ENCODE peak calls at places on chromosomes 5 and 9, in nine cellular contexts. One of them, this sample, is unnamed.

GRCh38 chr5:67058998-67059746 is 137.4 kb downstream of the CD180 start:
- DNase-seq in NCI-H524: no peak
- DNase-seq in T-helper 1 cell: no peak
- DNase-seq in activated CD8-positive, alpha-beta memory T cell treated with anti-CD3 and anti-CD28 coated beads for 48 hours: no peak
- DNase-seq in EL: no peak
- DNase-seq in LoVo: no peak
- DNase-seq in heart left ventricle: peak; percentile 29
- DNase-seq in T-cell: no peak
- DNase-seq in frontal cortex: no peak
- DNase-seq in this sample: no peak

GRCh38 chr5:40413747-40414146 is 266.0 kb upstream of the PTGER4 start:
- DNase-seq in frontal cortex: no peak
- DNase-seq in T-helper 1 cell: no peak
- DNase-seq in EL: peak; percentile 71
- DNase-seq in activated CD8-positive, alpha-beta memory T cell treated with anti-CD3 and anti-CD28 coated beads for 48 hours: no peak
- DNase-seq in heart left ventricle: no peak
- DNase-seq in LoVo: no peak
- DNase-seq in NCI-H524: no peak
- DNase-seq in T-cell: no peak
- DNase-seq in this sample: no peak

GRCh38 chr5:124544366-124545055 is 201.9 kb downstream of the ZNF608 start:
- DNase-seq in T-helper 1 cell: no peak
- DNase-seq in frontal cortex: no peak
- DNase-seq in T-cell: no peak
- DNase-seq in EL: no peak
- DNase-seq in heart left ventricle: no peak
- DNase-seq in NCI-H524: no peak
- DNase-seq in activated CD8-positive, alpha-beta memory T cell treated with anti-CD3 and anti-CD28 coated beads for 48 hours: no peak
- DNase-seq in LoVo: peak; percentile 34
- DNase-seq in this sample: no peak

GRCh38 chr9:122197334-122197872 is 31.4 kb downstream of the LHX6 start:
- DNase-seq in frontal cortex: no peak
- DNase-seq in NCI-H524: peak; percentile 18
- DNase-seq in LoVo: no peak
- DNase-seq in activated CD8-positive, alpha-beta memory T cell treated with anti-CD3 and anti-CD28 coated beads for 48 hours: no peak
- DNase-seq in heart left ventricle: no peak
- DNase-seq in T-helper 1 cell: no peak
- DNase-seq in T-cell: no peak
- DNase-seq in EL: no peak
- DNase-seq in this sample: no peak

GRCh38 chr5:1516615-1517601 is 6.9 kb downstream of the LPCAT1 start:
- DNase-seq in EL: peak; percentile 48
- DNase-seq in T-helper 1 cell: no peak
- DNase-seq in activated CD8-positive, alpha-beta memory T cell treated with anti-CD3 and anti-CD28 coated beads for 48 hours: no peak
- DNase-seq in NCI-H524: no peak
- DNase-seq in frontal cortex: no peak
- DNase-seq in LoVo: no peak
- DNase-seq in T-cell: no peak
- DNase-seq in heart left ventricle: peak; percentile 16
- DNase-seq in this sample: no peak

GRCh38 chr9:110891760-110892159 is 146.5 kb downstream of the LPAR1 start:
- DNase-seq in frontal cortex: no peak
- DNase-seq in LoVo: no peak
- DNase-seq in heart left ventricle: no peak
- DNase-seq in T-helper 1 cell: no peak
- DNase-seq in T-cell: no peak
- DNase-seq in NCI-H524: no peak
- DNase-seq in EL: peak; percentile 51
- DNase-seq in activated CD8-positive, alpha-beta memory T cell treated with anti-CD3 and anti-CD28 coated beads for 48 hours: no peak
- DNase-seq in this sample: no peak

GRCh38 chr9:115063058-115063850 is 54.7 kb downstream of the TNC start:
- DNase-seq in activated CD8-positive, alpha-beta memory T cell treated with anti-CD3 and anti-CD28 coated beads for 48 hours: no peak
- DNase-seq in NCI-H524: no peak
- DNase-seq in LoVo: no peak
- DNase-seq in T-cell: no peak
- DNase-seq in heart left ventricle: no peak
- DNase-seq in frontal cortex: no peak
- DNase-seq in T-helper 1 cell: no peak
- DNase-seq in EL: peak; percentile 53
- DNase-seq in this sample: no peak

GRCh38 chr5:130050585-130050984 is 146.3 kb downstream of the CHSY3 start:
- DNase-seq in LoVo: no peak
- DNase-seq in EL: no peak
- DNase-seq in activated CD8-positive, alpha-beta memory T cell treated with anti-CD3 and anti-CD28 coated beads for 48 hours: no peak
- DNase-seq in frontal cortex: no peak
- DNase-seq in T-helper 1 cell: no peak
- DNase-seq in heart left ventricle: no peak
- DNase-seq in NCI-H524: no peak
- DNase-seq in T-cell: no peak
- DNase-seq in this sample: no peak

GRCh38 chr9:133558191-133559126 is 24.0 kb downstream of the ADAMTSL2 start:
- DNase-seq in T-cell: no peak
- DNase-seq in heart left ventricle: peak; percentile 61
- DNase-seq in T-helper 1 cell: no peak
- DNase-seq in NCI-H524: peak; percentile 83
- DNase-seq in frontal cortex: peak; percentile 74
- DNase-seq in EL: peak; percentile 90
- DNase-seq in activated CD8-positive, alpha-beta memory T cell treated with anti-CD3 and anti-CD28 coated beads for 48 hours: peak; percentile 9
- DNase-seq in LoVo: no peak
- DNase-seq in this sample: no peak

GRCh38 chr5:106140101-106140500 is 1530.6 kb downstream of the EFNA5 start:
- DNase-seq in T-cell: no peak
- DNase-seq in EL: no peak
- DNase-seq in T-helper 1 cell: no peak
- DNase-seq in activated CD8-positive, alpha-beta memory T cell treated with anti-CD3 and anti-CD28 coated beads for 48 hours: no peak
- DNase-seq in LoVo: no peak
- DNase-seq in NCI-H524: no peak
- DNase-seq in frontal cortex: no peak
- DNase-seq in heart left ventricle: no peak
- DNase-seq in this sample: no peak

GRCh38 chr5:170523129-170523497 is 19.3 kb downstream of the KCNIP1 start:
- DNase-seq in NCI-H524: no peak
- DNase-seq in frontal cortex: no peak
- DNase-seq in T-helper 1 cell: no peak
- DNase-seq in EL: no peak
- DNase-seq in heart left ventricle: no peak
- DNase-seq in LoVo: no peak
- DNase-seq in activated CD8-positive, alpha-beta memory T cell treated with anti-CD3 and anti-CD28 coated beads for 48 hours: no peak
- DNase-seq in T-cell: no peak
- DNase-seq in this sample: no peak

GRCh38 chr5:95530441-95530840 is 24.3 kb downstream of the SKIC3 start:
- DNase-seq in frontal cortex: no peak
- DNase-seq in heart left ventricle: no peak
- DNase-seq in activated CD8-positive, alpha-beta memory T cell treated with anti-CD3 and anti-CD28 coated beads for 48 hours: no peak
- DNase-seq in T-helper 1 cell: no peak
- DNase-seq in EL: peak; percentile 82
- DNase-seq in LoVo: no peak
- DNase-seq in NCI-H524: no peak
- DNase-seq in T-cell: no peak
- DNase-seq in this sample: no peak

GRCh38 chr9:107863406-107863805 is 373.8 kb upstream of the KLF4 start:
- DNase-seq in T-cell: no peak
- DNase-seq in frontal cortex: no peak
- DNase-seq in NCI-H524: no peak
- DNase-seq in activated CD8-positive, alpha-beta memory T cell treated with anti-CD3 and anti-CD28 coated beads for 48 hours: no peak
- DNase-seq in EL: no peak
- DNase-seq in LoVo: no peak
- DNase-seq in T-helper 1 cell: no peak
- DNase-seq in heart left ventricle: no peak
- DNase-seq in this sample: no peak

GRCh38 chr5:11383506-11384095 is 520.6 kb downstream of the CTNND2 start:
- DNase-seq in activated CD8-positive, alpha-beta memory T cell treated with anti-CD3 and anti-CD28 coated beads for 48 hours: no peak
- DNase-seq in heart left ventricle: no peak
- DNase-seq in EL: no peak
- DNase-seq in LoVo: no peak
- DNase-seq in T-helper 1 cell: no peak
- DNase-seq in T-cell: no peak
- DNase-seq in NCI-H524: peak; percentile 97
- DNase-seq in frontal cortex: no peak
- DNase-seq in this sample: no peak

GRCh38 chr9:98010450-98010849 is 27.3 kb downstream of the ANP32B start:
- DNase-seq in heart left ventricle: no peak
- DNase-seq in T-cell: no peak
- DNase-seq in T-helper 1 cell: no peak
- DNase-seq in LoVo: no peak
- DNase-seq in NCI-H524: no peak
- DNase-seq in EL: peak; percentile 37
- DNase-seq in activated CD8-positive, alpha-beta memory T cell treated with anti-CD3 and anti-CD28 coated beads for 48 hours: no peak
- DNase-seq in frontal cortex: no peak
- DNase-seq in this sample: no peak

GRCh38 chr5:180636403-180637075 is 12.9 kb downstream of the FLT4 start:
- DNase-seq in activated CD8-positive, alpha-beta memory T cell treated with anti-CD3 and anti-CD28 coated beads for 48 hours: no peak
- DNase-seq in NCI-H524: no peak
- DNase-seq in T-helper 1 cell: no peak
- DNase-seq in T-cell: no peak
- DNase-seq in EL: peak; percentile 76
- DNase-seq in frontal cortex: no peak
- DNase-seq in LoVo: no peak
- DNase-seq in heart left ventricle: peak; percentile 18
- DNase-seq in this sample: no peak

GRCh38 chr5:141611289-141611688 is 7.5 kb downstream of the DIAPH1 start:
- DNase-seq in T-helper 1 cell: no peak
- DNase-seq in NCI-H524: no peak
- DNase-seq in activated CD8-positive, alpha-beta memory T cell treated with anti-CD3 and anti-CD28 coated beads for 48 hours: no peak
- DNase-seq in T-cell: no peak
- DNase-seq in EL: no peak
- DNase-seq in heart left ventricle: no peak
- DNase-seq in frontal cortex: no peak
- DNase-seq in LoVo: no peak
- DNase-seq in this sample: no peak

GRCh38 chr9:134502261-134503211 is 139.1 kb upstream of the COL5A1 start:
- DNase-seq in EL: peak; percentile 98
- DNase-seq in T-cell: no peak
- DNase-seq in NCI-H524: no peak
- DNase-seq in activated CD8-positive, alpha-beta memory T cell treated with anti-CD3 and anti-CD28 coated beads for 48 hours: no peak
- DNase-seq in frontal cortex: peak; percentile 47
- DNase-seq in T-helper 1 cell: no peak
- DNase-seq in heart left ventricle: peak; percentile 87
- DNase-seq in LoVo: no peak
- DNase-seq in this sample: no peak

GRCh38 chr5:81761270-81761669 is 10.4 kb upstream of the SSBP2 start:
- DNase-seq in T-cell: no peak
- DNase-seq in EL: no peak
- DNase-seq in activated CD8-positive, alpha-beta memory T cell treated with anti-CD3 and anti-CD28 coated beads for 48 hours: no peak
- DNase-seq in NCI-H524: no peak
- DNase-seq in heart left ventricle: no peak
- DNase-seq in LoVo: no peak
- DNase-seq in frontal cortex: no peak
- DNase-seq in T-helper 1 cell: no peak
- DNase-seq in this sample: no peak

GRCh38 chr9:995776-996175 is 19.3 kb downstream of the DMRT3 start:
- DNase-seq in heart left ventricle: no peak
- DNase-seq in NCI-H524: no peak
- DNase-seq in activated CD8-positive, alpha-beta memory T cell treated with anti-CD3 and anti-CD28 coated beads for 48 hours: no peak
- DNase-seq in frontal cortex: no peak
- DNase-seq in T-cell: no peak
- DNase-seq in EL: peak; percentile 67
- DNase-seq in LoVo: no peak
- DNase-seq in T-helper 1 cell: no peak
- DNase-seq in this sample: no peak

GRCh38 chr5:30502277-30502676 is 691.2 kb upstream of the CDH6 start:
- DNase-seq in T-cell: no peak
- DNase-seq in activated CD8-positive, alpha-beta memory T cell treated with anti-CD3 and anti-CD28 coated beads for 48 hours: no peak
- DNase-seq in EL: no peak
- DNase-seq in frontal cortex: no peak
- DNase-seq in T-helper 1 cell: no peak
- DNase-seq in NCI-H524: no peak
- DNase-seq in LoVo: no peak
- DNase-seq in heart left ventricle: no peak
- DNase-seq in this sample: no peak

GRCh38 chr5:171107650-171108049 is 201.4 kb upstream of the TLX3 start:
- DNase-seq in T-cell: no peak
- DNase-seq in heart left ventricle: no peak
- DNase-seq in LoVo: no peak
- DNase-seq in frontal cortex: no peak
- DNase-seq in NCI-H524: no peak
- DNase-seq in EL: no peak
- DNase-seq in activated CD8-positive, alpha-beta memory T cell treated with anti-CD3 and anti-CD28 coated beads for 48 hours: no peak
- DNase-seq in T-helper 1 cell: no peak
- DNase-seq in this sample: no peak

GRCh38 chr9:129886226-129887174 is 51.2 kb downstream of the USP20 start:
- DNase-seq in heart left ventricle: no peak
- DNase-seq in LoVo: no peak
- DNase-seq in NCI-H524: no peak
- DNase-seq in EL: no peak
- DNase-seq in activated CD8-positive, alpha-beta memory T cell treated with anti-CD3 and anti-CD28 coated beads for 48 hours: peak; percentile 52
- DNase-seq in T-cell: peak; percentile 84
- DNase-seq in T-helper 1 cell: peak; percentile 62
- DNase-seq in frontal cortex: no peak
- DNase-seq in this sample: no peak

GRCh38 chr5:169861934-169862333 is 118.4 kb downstream of the INSYN2B start:
- DNase-seq in NCI-H524: no peak
- DNase-seq in LoVo: no peak
- DNase-seq in T-cell: no peak
- DNase-seq in activated CD8-positive, alpha-beta memory T cell treated with anti-CD3 and anti-CD28 coated beads for 48 hours: no peak
- DNase-seq in EL: peak; percentile 78
- DNase-seq in frontal cortex: no peak
- DNase-seq in T-helper 1 cell: no peak
- DNase-seq in heart left ventricle: no peak
- DNase-seq in this sample: no peak

GRCh38 chr9:37386988-37387387 is 35.5 kb upstream of the GRHPR start:
- DNase-seq in activated CD8-positive, alpha-beta memory T cell treated with anti-CD3 and anti-CD28 coated beads for 48 hours: no peak
- DNase-seq in NCI-H524: peak; percentile 27
- DNase-seq in frontal cortex: no peak
- DNase-seq in EL: no peak
- DNase-seq in LoVo: no peak
- DNase-seq in T-helper 1 cell: no peak
- DNase-seq in heart left ventricle: no peak
- DNase-seq in T-cell: no peak
- DNase-seq in this sample: no peak

GRCh38 chr5:17132444-17133083 is 84.9 kb upstream of the BASP1 start:
- DNase-seq in EL: peak; percentile 52
- DNase-seq in T-cell: no peak
- DNase-seq in activated CD8-positive, alpha-beta memory T cell treated with anti-CD3 and anti-CD28 coated beads for 48 hours: no peak
- DNase-seq in heart left ventricle: no peak
- DNase-seq in T-helper 1 cell: no peak
- DNase-seq in LoVo: peak; percentile 66
- DNase-seq in frontal cortex: peak; percentile 42
- DNase-seq in NCI-H524: peak; percentile 37
- DNase-seq in this sample: no peak

GRCh38 chr9:124008307-124008854 is 3.2 kb upstream of the LHX2 start:
- DNase-seq in frontal cortex: no peak
- DNase-seq in NCI-H524: peak; percentile 82
- DNase-seq in T-cell: no peak
- DNase-seq in activated CD8-positive, alpha-beta memory T cell treated with anti-CD3 and anti-CD28 coated beads for 48 hours: no peak
- DNase-seq in LoVo: no peak
- DNase-seq in T-helper 1 cell: no peak
- DNase-seq in EL: no peak
- DNase-seq in heart left ventricle: no peak
- DNase-seq in this sample: no peak

GRCh38 chr9:89435315-89435823 is 62.5 kb downstream of the SEMA4D start:
- DNase-seq in T-cell: no peak
- DNase-seq in heart left ventricle: no peak
- DNase-seq in activated CD8-positive, alpha-beta memory T cell treated with anti-CD3 and anti-CD28 coated beads for 48 hours: no peak
- DNase-seq in frontal cortex: no peak
- DNase-seq in NCI-H524: no peak
- DNase-seq in EL: no peak
- DNase-seq in T-helper 1 cell: no peak
- DNase-seq in LoVo: peak; percentile 69
- DNase-seq in this sample: peak; percentile 90

GRCh38 chr9:85743290-85744128 is 1.8 kb upstream of the AGTPBP1 start:
- DNase-seq in NCI-H524: no peak
- DNase-seq in frontal cortex: no peak
- DNase-seq in EL: peak; percentile 89
- DNase-seq in T-cell: peak; percentile 27
- DNase-seq in activated CD8-positive, alpha-beta memory T cell treated with anti-CD3 and anti-CD28 coated beads for 48 hours: no peak
- DNase-seq in LoVo: peak; percentile 84
- DNase-seq in T-helper 1 cell: no peak
- DNase-seq in heart left ventricle: no peak
- DNase-seq in this sample: no peak

This sample was measured in prostate gland.